ENCODE peak calls at places on chromosomes 11 and 22, in ten cellular contexts. K is GM10248; W is HT-29; D is amniotic stem cell; A is endothelial cell; R is kidney epithelial cell; B is B cell; N is stimulated activated CD8-positive, alpha-beta memory T cell treated with anti-CD3 and anti-CD28 coated beads, Interleukin-7, amount 100 ng/mL, for 1 hour; L is naive thymus-derived CD4-positive, alpha-beta T cell; Z is activated CD8-positive, alpha-beta memory T cell treated with anti-CD3 and anti-CD28 coated beads for 1 hour. G is an unnamed sample.

GRCh38 chr11:134557571-134558257 is 145.7 kb upstream of the B3GAT1 start:
- DNase-seq in B (no peak), W (no peak), D (no peak), K (no peak), A (no peak), N (no peak), R (no peak), Z (no peak), L (no peak), G (no peak)

GRCh38 chr11:132028380-132029240 is 658.2 kb downstream of the NTM start:
- DNase-seq in N (no peak), L (no peak), W (peak; percentile 55), Z (no peak), A (peak; percentile 45), B (no peak), R (no peak), D (no peak), K (no peak), G (peak; percentile 65)

GRCh38 chr11:6646631-6647281 is 8.9 kb downstream of the DCHS1 start:
- DNase-seq in L (peak; percentile 32), A (no peak), W (no peak), Z (no peak), B (peak; percentile 58), R (no peak), N (no peak), D (no peak), K (peak; percentile 81), G (no peak)

GRCh38 chr11:61164610-61165424 is 3.6 kb upstream of the VPS37C start:
- DNase-seq in N (no peak), A (no peak), B (no peak), K (no peak), R (no peak), Z (no peak), D (no peak), L (no peak), W (peak; percentile 25), G (no peak)

GRCh38 chr11:25317221-25317620 is 820.4 kb downstream of the LUZP2 start:
- DNase-seq in D (no peak), W (no peak), B (no peak), Z (no peak), R (no peak), N (no peak), L (no peak), A (no peak), K (no peak), G (no peak)

GRCh38 chr11:74720596-74721478 is 10.4 kb downstream of the CHRDL2 start:
- DNase-seq in A (no peak), N (no peak), D (no peak), L (no peak), Z (no peak), R (no peak), W (no peak), B (no peak), K (no peak), G (no peak)

GRCh38 chr11:128105511-128105910 is 481.8 kb downstream of the ETS1 start:
- DNase-seq in Z (no peak), A (no peak), N (no peak), B (no peak), K (no peak), L (no peak), D (no peak), W (no peak), R (no peak), G (no peak)

GRCh38 chr11:75275581-75275980 is 35.0 kb downstream of the TPBGL start:
- DNase-seq in L (peak; percentile 85), N (peak; percentile 41), Z (peak; percentile 54), B (peak; percentile 76), R (no peak), W (no peak), D (no peak), A (no peak), K (no peak), G (no peak)

GRCh38 chr11:75606099-75606498 is 44.0 kb downstream of the SERPINH1 start:
- DNase-seq in K (no peak), L (no peak), N (no peak), W (no peak), D (no peak), A (no peak), Z (no peak), B (no peak), R (no peak), G (no peak)

GRCh38 chr11:68140496-68141246 is 19.5 kb upstream of the CHKA start:
- DNase-seq in K (no peak), W (no peak), R (no peak), A (no peak), B (no peak), L (no peak), D (no peak), Z (no peak), N (no peak), G (no peak)

GRCh38 chr11:62922653-62923371 is 1.6 kb upstream of the CHRM1 start:
- DNase-seq in N (no peak), Z (no peak), K (peak; percentile 76), R (no peak), L (no peak), D (no peak), W (no peak), A (peak; percentile 54), B (no peak), G (no peak)

GRCh38 chr11:66973956-66974585 is 1.0 kb upstream of the C11orf86 start:
- DNase-seq in L (no peak), A (no peak), R (no peak), N (no peak), Z (no peak), D (no peak), K (no peak), B (no peak), W (no peak), G (no peak)

GRCh38 chr11:35798423-35798822 is 135.8 kb downstream of the TRIM44 start:
- DNase-seq in R (no peak), D (no peak), Z (no peak), L (no peak), W (no peak), B (no peak), K (no peak), A (no peak), N (no peak), G (peak; percentile 47)

GRCh38 chr11:39461065-39461464 is 1998.4 kb downstream of the LRRC4C start:
- DNase-seq in B (no peak), R (no peak), A (no peak), K (no peak), N (no peak), D (no peak), W (no peak), Z (no peak), L (no peak), G (no peak)

GRCh38 chr11:20489948-20490347 is 102.4 kb downstream of the PRMT3 start:
- DNase-seq in A (no peak), B (no peak), Z (no peak), D (no peak), W (no peak), N (no peak), L (no peak), K (peak; percentile 12), R (no peak), G (no peak)

GRCh38 chr11:85874265-85874664 is 19.1 kb downstream of the CCDC83 start:
- DNase-seq in Z (no peak), W (no peak), R (no peak), A (no peak), B (no peak), K (no peak), L (no peak), N (no peak), D (no peak), G (no peak)

GRCh38 chr11:117986981-117987495 is 844 bp downstream of the IL10RA start:
- DNase-seq in W (no peak), A (no peak), K (peak; percentile 80), N (peak; percentile 34), D (no peak), L (peak; percentile 89), R (no peak), Z (no peak), B (peak; percentile 54), G (no peak)

GRCh38 chr11:102197759-102198158 is 87.5 kb downstream of the YAP1 start:
- DNase-seq in D (no peak), N (no peak), A (peak; percentile 9), B (no peak), R (no peak), K (no peak), Z (no peak), W (peak; percentile 54), L (no peak), G (no peak)

GRCh38 chr22:39185601-39186012 is 33.1 kb upstream of the CBX7 start:
- DNase-seq in R (no peak), L (no peak), N (no peak), W (no peak), D (no peak), K (no peak), B (no peak), Z (no peak), A (no peak), G (no peak)

GRCh38 chr11:66547662-66548009 is 933 bp downstream of the ACTN3 start:
- DNase-seq in B (no peak), K (no peak), Z (no peak), N (no peak), L (no peak), W (no peak), A (no peak), D (no peak), R (no peak), G (no peak)

GRCh38 chr22:42000466-42000865 is 1.9 kb downstream of the WBP2NL start:
- DNase-seq in K (no peak), R (no peak), B (no peak), Z (no peak), W (no peak), D (no peak), A (no peak), N (no peak), L (no peak), G (no peak)

GRCh38 chr11:122796128-122796717 is 42.1 kb upstream of the CRTAM start:
- DNase-seq in N (peak; percentile 52), R (no peak), B (peak; percentile 59), W (peak; percentile 66), L (peak; percentile 72), D (no peak), A (peak; percentile 71), Z (peak; percentile 60), K (peak; percentile 68), G (peak; percentile 26)

GRCh38 chr22:45585437-45585755 is 82.7 kb downstream of the FBLN1 start:
- DNase-seq in Z (no peak), D (no peak), W (no peak), A (no peak), B (no peak), L (no peak), K (no peak), N (no peak), R (no peak), G (no peak)

GRCh38 chr11:132032555-132032954 is 662.1 kb downstream of the NTM start:
- DNase-seq in W (no peak), Z (no peak), L (no peak), D (peak; percentile 51), B (no peak), K (no peak), A (no peak), R (no peak), N (no peak), G (no peak)

GRCh38 chr11:2459016-2459725 is 14.4 kb downstream of the KCNQ1 start:
- DNase-seq in Z (no peak), N (no peak), L (no peak), D (no peak), R (no peak), A (no peak), K (no peak), B (no peak), W (no peak), G (no peak)

GRCh38 chr22:49725516-49725915 is 102.2 kb downstream of the BRD1 start:
- DNase-seq in L (no peak), A (no peak), Z (no peak), R (no peak), B (no peak), W (no peak), N (no peak), D (no peak), K (no peak), G (no peak)

GRCh38 chr11:36469063-36469462 is 41.0 kb downstream of the TRAF6 start:
- DNase-seq in R (no peak), B (no peak), Z (no peak), N (no peak), A (peak; percentile 75), D (no peak), L (no peak), K (no peak), W (no peak), G (no peak)

GRCh38 chr22:40332319-40332781 is 13.9 kb upstream of the ADSL start:
- DNase-seq in N (no peak), L (peak; percentile 72), Z (no peak), W (no peak), B (no peak), D (peak; percentile 0), R (no peak), A (no peak), K (no peak), G (no peak)